ENCODE peak calls at places on chromosomes 3 and 15, in eight cellular contexts. T, P, F, L, G, M, K and W are unnamed samples.

GRCh38 chr3:46082849-46083248 is 55.6 kb upstream of the XCR1 start:
- DNase-seq in L (no peak), G (no peak), F (no peak), K (no peak), P (no peak), M (no peak), T (peak), W (no peak)

GRCh38 chr3:100230715-100231114 is 30.1 kb upstream of the TBC1D23 start:
- DNase-seq in F (no peak), M (no peak), K (no peak), L (no peak), P (no peak), G (no peak), T (peak), W (no peak)

GRCh38 chr3:163779396-163780344 is 1298.6 kb downstream of the SI start:
- DNase-seq in P (no peak), G (no peak), L (no peak), K (no peak), F (no peak), M (no peak), T (no peak), W (no peak)

GRCh38 chr15:81270781-81271491 is 53.0 kb downstream of the STARD5 start:
- DNase-seq in P (no peak), M (no peak), K (no peak), L (no peak), T (peak), F (no peak), G (no peak), W (no peak)

GRCh38 chr3:148880681-148881080 is 15.6 kb downstream of the CPA3 start:
- DNase-seq in P (peak), M (no peak), L (no peak), K (no peak), T (no peak), F (no peak), G (no peak), W (no peak)

GRCh38 chr3:185986201-185986600 is 48.4 kb upstream of the TRA2B start:
- DNase-seq in F (no peak), T (no peak), K (no peak), G (no peak), M (no peak), P (peak), L (no peak), W (no peak)

GRCh38 chr3:4906107-4906621 is 73.1 kb upstream of the BHLHE40 start:
- DNase-seq in G (no peak), L (no peak), F (no peak), M (no peak), T (peak), K (no peak), P (no peak), W (no peak)

GRCh38 chr15:98647026-98647773 is 1.1 kb upstream of the IGF1R start:
- DNase-seq in G (peak), M (peak), K (peak), L (peak), F (peak), P (peak), T (peak), W (peak)

GRCh38 chr15:36370735-36371115 is 208.7 kb upstream of the CDIN1 start:
- DNase-seq in K (no peak), P (no peak), F (no peak), L (no peak), G (no peak), M (no peak), T (peak), W (no peak)

GRCh38 chr15:71422530-71423259 is 307.4 kb downstream of the THSD4 start:
- DNase-seq in T (no peak), P (no peak), K (no peak), L (no peak), M (no peak), G (no peak), F (no peak), W (no peak)

GRCh38 chr15:41104234-41104633 is 11.8 kb downstream of the INO80 start:
- DNase-seq in M (no peak), F (no peak), L (no peak), P (no peak), G (no peak), T (peak), K (no peak), W (no peak)

GRCh38 chr3:152271465-152272035 is 2.8 kb downstream of the MBNL1 start:
- DNase-seq in G (no peak), K (no peak), F (no peak), L (no peak), T (no peak), P (no peak), M (no peak), W (no peak)

GRCh38 chr3:20865811-20866210 is 679.8 kb upstream of the SGO1 start:
- DNase-seq in G (no peak), F (no peak), P (no peak), K (no peak), L (no peak), M (no peak), T (no peak), W (no peak)

GRCh38 chr15:83904107-83904720 is 250.3 kb downstream of the ADAMTSL3 start:
- DNase-seq in P (no peak), L (no peak), M (no peak), K (no peak), G (no peak), F (no peak), T (no peak), W (no peak)

GRCh38 chr15:70362911-70363310 is 265.2 kb upstream of the TLE3 start:
- DNase-seq in G (peak), K (no peak), F (no peak), P (no peak), T (no peak), M (peak), L (no peak), W (peak)

GRCh38 chr3:117998071-117998470 is 1036.6 kb downstream of the IGSF11 start:
- DNase-seq in F (no peak), P (no peak), L (no peak), T (no peak), G (no peak), K (no peak), M (no peak), W (no peak)

GRCh38 chr15:39202641-39203040 is 378.2 kb upstream of the THBS1 start:
- DNase-seq in L (no peak), F (no peak), P (no peak), K (no peak), M (no peak), G (no peak), T (peak), W (no peak)

GRCh38 chr15:28920781-28921331 is 35.1 kb downstream of the APBA2 start:
- DNase-seq in T (no peak), P (no peak), K (no peak), M (no peak), L (no peak), F (no peak), G (no peak), W (no peak)

GRCh38 chr3:148992027-148992634 is 791 bp downstream of the GYG1 start:
- DNase-seq in T (peak), M (peak), K (peak), P (peak), F (peak), G (peak), L (peak), W (peak)

GRCh38 chr3:194296832-194297666 is 54.1 kb downstream of the CPN2 start:
- DNase-seq in F (no peak), L (peak), P (no peak), G (peak), T (no peak), K (no peak), M (no peak), W (peak)

GRCh38 chr3:45223889-45224730 is 2.0 kb downstream of the TMEM158 start:
- DNase-seq in F (no peak), K (no peak), P (no peak), L (no peak), T (peak), G (no peak), M (no peak), W (no peak)

GRCh38 chr15:31268108-31268501 is 58.5 kb upstream of the KLF13 start:
- DNase-seq in L (peak), P (no peak), M (no peak), F (no peak), K (peak), T (no peak), G (no peak), W (peak)

GRCh38 chr3:64741344-64741743 is 53.5 kb upstream of the ADAMTS9 start:
- DNase-seq in T (no peak), L (peak), G (no peak), M (no peak), K (peak), F (no peak), P (no peak), W (no peak)

GRCh38 chr3:20930034-20930433 is 744.0 kb upstream of the SGO1 start:
- DNase-seq in K (no peak), F (no peak), P (no peak), G (peak), M (no peak), L (no peak), T (peak), W (no peak)

GRCh38 chr3:100159564-100160153 is 45.4 kb upstream of the FILIP1L start:
- DNase-seq in T (peak), G (no peak), F (no peak), L (no peak), M (no peak), P (no peak), K (no peak), W (no peak)

GRCh38 chr3:15241341-15241740 is 35.3 kb downstream of the CAPN7 start:
- DNase-seq in P (peak), T (peak), F (peak), M (no peak), K (no peak), G (no peak), L (peak), W (no peak)

GRCh38 chr3:157479464-157480243 is 23.6 kb downstream of the VEPH1 start:
- DNase-seq in T (no peak), L (no peak), F (no peak), K (no peak), P (no peak), M (no peak), G (no peak), W (no peak)

GRCh38 chr3:146702237-146702636 is 97.1 kb upstream of the PLSCR5 start:
- DNase-seq in P (no peak), M (no peak), F (no peak), L (no peak), G (no peak), T (no peak), K (no peak), W (no peak)

GRCh38 chr3:45509038-45509767 is 85.3 kb upstream of the LIMD1 start:
- DNase-seq in G (peak), T (peak), P (no peak), K (no peak), F (no peak), M (no peak), L (no peak), W (no peak)

GRCh38 chr3:147299656-147300055 is 106.7 kb downstream of the ZIC4 start:
- DNase-seq in F (no peak), T (no peak), P (no peak), L (no peak), K (no peak), G (no peak), M (no peak), W (no peak)

GRCh38 chr3:143810866-143811265 is 37.4 kb downstream of the SLC9A9 start:
- DNase-seq in G (no peak), P (no peak), M (no peak), F (no peak), T (no peak), L (no peak), K (no peak), W (no peak)

GRCh38 chr3:52481819-52482521 is 13.2 kb upstream of the STAB1 start:
- DNase-seq in T (no peak), P (peak), K (no peak), G (peak), M (no peak), F (no peak), L (peak), W (no peak)

GRCh38 chr3:70889162-70890045 is 577.0 kb upstream of the MDFIC2 start:
- DNase-seq in T (peak), G (no peak), K (no peak), P (no peak), M (no peak), F (no peak), L (no peak), W (no peak)

GRCh38 chr3:115615001-115615447 is 8.3 kb upstream of the GAP43 start:
- DNase-seq in M (no peak), T (peak), K (no peak), F (no peak), P (no peak), G (no peak), L (no peak), W (no peak)

GRCh38 chr15:48564690-48565089 is 80.8 kb downstream of the FBN1 start:
- DNase-seq in G (no peak), L (no peak), F (no peak), M (no peak), P (no peak), T (peak), K (no peak), W (no peak)

GRCh38 chr3:139309880-139310279 is 33.9 kb upstream of the MRPS22 start:
- DNase-seq in M (no peak), P (no peak), K (no peak), T (no peak), G (no peak), F (no peak), L (no peak), W (no peak)

GRCh38 chr3:159390656-159391055 is 588.8 kb downstream of the MFSD1 start:
- DNase-seq in G (no peak), F (no peak), K (no peak), L (no peak), M (no peak), P (no peak), T (peak), W (no peak)

GRCh38 chr3:177618873-177619771 is 421.8 kb upstream of the TBL1XR1 start:
- DNase-seq in G (no peak), M (no peak), F (no peak), K (no peak), T (no peak), P (no peak), L (no peak), W (no peak)

GRCh38 chr15:67097893-67098740 is 32.7 kb downstream of the SMAD3 start:
- DNase-seq in K (no peak), P (no peak), T (no peak), L (peak), F (no peak), G (no peak), M (no peak), W (no peak)

GRCh38 chr3:50370594-50370993 is 11.3 kb upstream of the TMEM115 start:
- DNase-seq in F (no peak), P (no peak), T (no peak), G (no peak), K (no peak), M (no peak), L (no peak), W (no peak)
- TF ChIP-seq CTCF in F (no peak), P (no peak), T (peak), G (peak), K (no peak), M (no peak), L (no peak), W (peak)

GRCh38 chr3:42442640-42443039 is 32.2 kb upstream of the LYZL4 start:
- DNase-seq in P (no peak), G (no peak), K (peak), M (no peak), T (no peak), F (no peak), L (no peak), W (no peak)
- TF ChIP-seq CTCF in P (no peak), G (no peak), K (no peak), M (no peak), T (peak), F (no peak), L (no peak), W (no peak)

GRCh38 chr3:114213669-114214541 is 23.5 kb downstream of the ZNF80 start:
- DNase-seq in T (peak), F (peak), G (no peak), P (no peak), K (no peak), L (peak), M (no peak), W (no peak)
- TF ChIP-seq CTCF in T (no peak), F (peak), G (no peak), P (no peak), K (no peak), L (no peak), M (no peak), W (peak)

DNA sequence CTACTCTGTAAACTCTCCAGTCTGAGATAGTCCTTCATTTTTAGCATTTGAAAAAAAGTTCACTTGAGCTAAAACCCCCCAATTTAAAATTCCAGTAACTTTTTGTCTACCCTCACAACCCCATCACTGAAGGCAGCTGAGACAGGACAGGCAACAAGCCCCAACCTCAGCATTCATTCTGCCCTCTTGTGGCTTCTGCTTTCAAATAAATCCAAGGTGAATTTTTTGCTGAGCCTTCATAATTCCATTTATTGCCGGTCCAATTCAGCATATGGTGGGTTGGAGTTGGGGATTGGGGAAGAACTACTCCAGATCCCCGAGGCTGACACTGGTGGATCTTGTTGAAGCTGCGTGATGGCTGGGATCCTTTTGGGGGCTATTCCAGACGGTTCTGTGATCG is 88.4 kb upstream of the THRB start:
- DNase-seq in F (no peak), K (no peak), G (no peak), P (no peak), M (no peak), L (no peak), T (peak), W (no peak)
- TF ChIP-seq CTCF in F (no peak), K (no peak), G (no peak), P (peak), M (no peak), L (peak), T (peak), W (peak)

DNA sequence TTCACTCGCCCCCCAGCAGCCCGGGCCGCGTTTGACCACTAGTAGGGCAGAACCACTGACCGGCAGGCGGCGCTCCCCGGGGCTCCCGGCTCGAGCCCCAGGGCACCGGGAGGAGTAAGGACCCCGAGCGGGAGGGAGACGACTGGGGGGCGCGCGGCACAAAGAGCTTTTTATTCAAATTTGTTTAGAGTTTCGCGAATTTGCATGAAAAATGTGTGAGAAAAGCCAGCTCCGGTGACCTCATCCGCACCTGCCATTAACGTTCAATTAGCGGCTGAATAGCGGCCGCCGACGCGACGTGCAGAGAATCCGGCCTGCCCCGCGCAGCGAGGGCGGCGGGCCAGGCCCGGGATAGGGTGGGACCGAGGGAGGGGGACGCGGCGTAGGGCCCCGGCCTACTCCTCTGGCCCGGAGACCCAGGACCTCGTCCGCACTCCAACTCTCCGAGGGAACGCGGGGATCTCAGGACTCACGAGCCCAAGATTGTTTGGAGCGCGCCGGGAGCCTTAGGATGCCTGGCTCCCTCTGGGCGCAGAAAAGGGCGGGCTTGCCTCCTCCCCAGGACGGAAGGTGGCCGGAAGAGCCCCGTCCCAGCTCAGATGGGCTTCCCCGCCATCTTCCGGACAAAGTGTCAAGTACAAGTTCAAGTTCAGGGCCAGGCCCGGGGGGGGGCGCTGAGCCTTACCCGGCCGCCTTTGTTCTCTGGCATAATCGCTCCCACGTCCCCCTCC is 64.9 kb upstream of the POLG start:
- DNase-seq in P (peak), M (no peak), L (no peak), G (peak), T (no peak), F (no peak), K (no peak), W (no peak)
- TF ChIP-seq CTCF in P (peak), M (peak), L (no peak), G (peak), T (peak), F (peak), K (no peak), W (peak)

GRCh38 chr15:100191161-100191560 is 150.6 kb downstream of the ADAMTS17 start:
- DNase-seq in T (peak), L (peak), P (no peak), M (no peak), K (no peak), F (no peak), G (no peak), W (no peak)

GRCh38 chr15:100187677-100188076 is 154.1 kb downstream of the ADAMTS17 start:
- DNase-seq in G (no peak), L (peak), K (no peak), T (no peak), M (no peak), F (no peak), P (no peak), W (no peak)

GRCh38 chr15:100190675-100191074 is 151.1 kb downstream of the ADAMTS17 start:
- DNase-seq in T (no peak), P (no peak), K (no peak), F (no peak), G (no peak), M (no peak), L (peak), W (peak)

GRCh38 chr15:100189319-100189718 is 152.5 kb downstream of the ADAMTS17 start:
- DNase-seq in F (no peak), T (no peak), K (no peak), G (no peak), L (peak), M (no peak), P (no peak), W (peak)

GRCh38 chr15:100189849-100190248 is 151.9 kb downstream of the ADAMTS17 start:
- DNase-seq in L (no peak), T (peak), G (no peak), M (no peak), F (no peak), K (no peak), P (no peak), W (no peak)
- TF ChIP-seq CTCF in L (no peak), T (no peak), G (no peak), M (no peak), F (no peak), K (no peak), P (no peak), W (no peak)

DNA sequence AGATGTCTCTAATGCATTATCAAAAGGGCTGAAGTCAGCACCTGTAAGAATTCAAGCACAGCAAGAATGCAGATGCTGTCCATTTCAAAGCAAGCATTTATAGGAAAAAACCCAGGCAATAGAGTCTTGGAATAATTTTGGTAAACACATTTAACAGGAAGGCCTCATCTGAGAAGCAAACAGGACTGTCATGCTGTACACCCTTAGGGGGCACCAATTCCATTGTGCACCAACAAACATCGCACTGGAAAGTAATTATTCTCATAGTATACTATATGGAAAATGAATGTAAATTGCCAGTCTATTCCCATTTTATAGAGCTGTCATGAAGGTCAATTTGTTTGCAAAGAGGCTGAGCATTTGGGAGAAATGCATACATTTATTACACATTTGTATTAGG is 247.3 kb upstream of the SUCLG2 start:
- DNase-seq in T (no peak), L (no peak), M (no peak), G (no peak), K (no peak), P (no peak), F (no peak), W (no peak)
- TF ChIP-seq CTCF in T (no peak), L (no peak), M (no peak), G (peak), K (no peak), P (no peak), F (peak), W (peak)